ENCODE peak calls at places on chromosomes 1 and 21, in four cellular contexts. L, N, D and C are unnamed samples.
A peak's percentile ranks its signal among the peaks of the same experiment; 100 is the strongest.

GRCh38 chr1:231279081-231279480 is 38.1 kb downstream of the GNPAT start:
- DNase-seq in L (no peak), N (no peak), D (no peak), C (no peak)

GRCh38 chr1:180229483-180230415 is at the start of gene LHX4:
- DNase-seq in L (peak; percentile 75), N (peak; percentile 50), D (no peak), C (peak; percentile 63)

GRCh38 chr1:113782451-113782850 is 23.2 kb upstream of the PHTF1 start:
- DNase-seq in L (no peak), N (no peak), D (no peak), C (no peak)

GRCh38 chr1:8472668-8473067 is 154.8 kb downstream of the SLC45A1 start:
- DNase-seq in L (no peak), N (no peak), D (no peak), C (no peak)

GRCh38 chr1:25875154-25875855 is at the start of gene PAQR7:
- DNase-seq in L (peak; percentile 90), N (no peak), D (no peak), C (peak; percentile 76)

GRCh38 chr1:224114787-224115175 is 870 bp downstream of the FBXO28 start:
- DNase-seq in L (no peak), N (no peak), D (no peak), C (no peak)

GRCh38 chr1:8423134-8423701 is 105.3 kb downstream of the SLC45A1 start:
- DNase-seq in L (peak; percentile 36), N (no peak), D (no peak), C (peak; percentile 31)

GRCh38 chr1:47763456-47764171 is 233.6 kb downstream of the TRABD2B start:
- DNase-seq in L (no peak), N (no peak), D (no peak), C (no peak)

GRCh38 chr1:101140041-101140718 is 96.6 kb upstream of the S1PR1 start:
- DNase-seq in L (no peak), N (no peak), D (no peak), C (no peak)

GRCh38 chr1:15684042-15684461 is at the start of gene PLEKHM2:
- DNase-seq in L (peak; percentile 72), N (no peak), D (no peak), C (peak; percentile 78)

GRCh38 chr1:44049839-44050238 is 18.6 kb upstream of the SLC6A9 start:
- DNase-seq in L (no peak), N (no peak), D (no peak), C (no peak)

GRCh38 chr1:86990826-86991225 is 76.4 kb downstream of the HS2ST1 start:
- DNase-seq in L (peak; percentile 47), N (no peak), D (no peak), C (no peak)

GRCh38 chr1:12515234-12515633 is 102.8 kb downstream of the DHRS3 start:
- DNase-seq in L (no peak), N (no peak), D (no peak), C (no peak)

GRCh38 chr1:6245869-6246496 is 2.0 kb downstream of the HES3 start:
- DNase-seq in L (peak; percentile 69), N (no peak), D (no peak), C (no peak)

GRCh38 chr1:10451286-10451685 is 1.5 kb downstream of the CORT start:
- DNase-seq in L (no peak), N (no peak), D (no peak), C (no peak)

GRCh38 chr1:39776886-39777683 is 5.9 kb upstream of the OXCT2 start:
- DNase-seq in L (no peak), N (no peak), D (no peak), C (no peak)

GRCh38 chr1:156489166-156489934 is 11.2 kb downstream of the MEF2D start:
- DNase-seq in L (peak; percentile 68), N (peak; percentile 83), D (no peak), C (no peak)

GRCh38 chr1:22500476-22500875 is 48.8 kb downstream of the ZBTB40 start:
- DNase-seq in L (no peak), N (no peak), D (no peak), C (no peak)

GRCh38 chr1:7042322-7043231 is 257.3 kb downstream of the CAMTA1 start:
- DNase-seq in L (peak; percentile 31), N (no peak), D (no peak), C (peak; percentile 53)

GRCh38 chr1:47371016-47371517 is 37.5 kb downstream of the CMPK1 start:
- DNase-seq in L (no peak), N (no peak), D (no peak), C (no peak)

GRCh38 chr1:20634594-20635084 is 1.4 kb downstream of the PINK1 start:
- DNase-seq in L (peak; percentile 49), N (peak; percentile 56), D (no peak), C (no peak)

GRCh38 chr21:46421756-46422555 is 36.7 kb upstream of the DIP2A start:
- DNase-seq in L (no peak), N (no peak), D (no peak), C (no peak)

GRCh38 chr21:46423546-46424061 is 35.1 kb upstream of the DIP2A start:
- DNase-seq in L (peak; percentile 29), N (peak; percentile 14), D (no peak), C (no peak)

GRCh38 chr21:46421191-46421750 is 37.4 kb upstream of the DIP2A start:
- DNase-seq in L (no peak), N (no peak), D (no peak), C (no peak)

GRCh38 chr21:46424062-46424591 is 34.6 kb upstream of the DIP2A start:
- DNase-seq in L (no peak), N (no peak), D (no peak), C (no peak)

DNA sequence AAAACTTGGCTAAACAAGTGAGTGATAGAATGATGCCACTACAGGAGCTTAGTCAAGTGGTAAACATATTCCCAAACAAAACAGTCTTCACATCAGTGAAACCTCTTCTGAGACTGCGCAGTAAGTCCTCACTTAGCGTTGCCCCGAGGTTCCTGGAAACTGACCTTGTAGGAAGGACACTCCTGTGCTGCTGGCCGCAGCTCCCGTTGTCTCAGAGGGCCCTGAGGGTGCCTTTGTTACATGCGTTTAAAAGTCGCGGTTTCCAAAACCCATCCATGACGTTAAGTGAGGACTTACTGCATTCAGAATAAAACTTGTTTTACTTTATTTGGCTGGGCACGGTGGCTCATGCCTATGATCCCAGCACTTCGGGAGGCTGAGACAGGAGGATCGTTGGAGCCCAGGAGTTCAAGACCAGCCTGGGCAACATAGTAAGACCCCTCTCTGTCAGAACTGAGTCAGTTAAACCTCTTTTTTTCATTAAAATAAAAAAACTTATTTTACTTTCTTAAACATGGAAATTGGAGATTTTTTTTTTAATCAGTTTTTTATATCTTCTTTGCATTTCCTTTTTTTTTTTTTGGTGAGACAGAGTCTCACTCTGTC is 36.0 kb upstream of the DIP2A start:
- DNase-seq in L (no peak), N (no peak), D (no peak), C (no peak)
- TF ChIP-seq SPI1 in L (no peak), N (no peak), D (no peak), C (no peak)

DNA sequence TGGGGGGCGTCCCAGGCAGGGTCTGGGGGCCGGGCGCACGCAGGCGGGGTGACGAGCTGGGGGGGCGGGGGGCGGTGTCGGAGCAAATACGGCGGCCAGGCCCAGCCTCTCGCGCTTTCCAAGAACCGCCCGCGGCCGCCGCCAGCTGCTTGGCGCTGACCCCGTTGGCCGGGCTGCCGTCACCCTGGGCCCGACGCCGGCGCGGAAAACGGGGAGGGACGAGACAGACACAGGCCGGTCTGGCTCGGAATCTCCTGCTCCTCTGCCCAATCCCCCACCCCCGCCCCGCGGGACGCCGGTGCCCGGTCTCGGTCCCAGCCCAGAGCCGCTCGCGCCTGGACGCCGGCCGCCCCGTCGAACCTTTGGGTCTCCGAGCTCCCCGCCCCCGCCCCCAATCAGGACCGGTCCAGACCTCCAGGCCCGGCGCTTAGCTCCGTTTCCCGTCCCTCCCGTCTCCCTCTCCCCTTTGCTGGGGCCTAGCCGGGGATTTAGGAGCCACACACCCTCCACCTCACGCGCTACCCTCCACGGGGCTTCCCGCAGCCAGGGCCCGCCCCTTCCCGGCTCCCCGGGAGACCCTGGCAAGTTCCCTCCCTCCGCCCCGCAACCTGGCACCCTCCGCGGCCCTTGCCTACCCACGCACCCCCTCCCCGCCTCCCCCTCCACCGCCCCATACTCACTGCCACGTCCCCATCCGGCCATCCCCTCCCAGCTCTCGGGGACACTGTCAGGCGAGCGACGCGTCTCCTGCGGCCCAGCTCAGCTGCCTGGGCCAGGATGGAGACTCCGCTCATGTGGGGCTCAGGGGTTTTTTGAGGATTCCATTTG is 794 bp upstream of the MMP23B start:
- DNase-seq in L (no peak), N (no peak), D (no peak), C (peak; percentile 32)
- TF ChIP-seq SPI1 in L (no peak), N (no peak), D (no peak), C (no peak)

GRCh38 chr1:41672173-41672572 is 187.7 kb upstream of the EDN2 start:
- DNase-seq in L (peak; percentile 9), N (no peak), D (no peak), C (no peak)
- TF ChIP-seq SPI1 in L (no peak), N (no peak), D (no peak), C (no peak)

DNA sequence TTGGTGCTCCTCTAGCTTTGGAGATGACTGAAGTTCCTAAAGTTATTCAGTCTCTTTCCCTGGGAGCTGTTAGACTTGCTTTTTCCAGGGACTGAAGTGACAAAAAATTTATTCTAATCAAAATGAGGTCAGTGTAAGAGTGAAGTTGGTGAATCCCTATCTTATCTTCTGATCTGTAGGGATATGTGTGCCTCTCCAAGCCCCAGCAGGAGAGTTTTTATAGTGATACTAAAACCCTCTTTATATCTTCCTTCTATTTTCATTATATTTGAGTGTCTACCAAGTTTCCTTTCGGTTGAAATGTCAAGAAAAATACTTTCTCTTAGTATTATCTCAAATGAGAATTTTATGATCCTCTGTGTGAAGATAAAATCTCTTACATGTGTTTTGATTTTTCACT is 18.9 kb downstream of the C1orf21 start:
- DNase-seq in L (no peak), N (no peak), D (no peak), C (no peak)
- TF ChIP-seq SPI1 in L (no peak), N (no peak), D (no peak), C (no peak)